ENCODE peak calls at places on chromosome 19, in five cellular contexts. P is WERI-Rb-1, E is fibroblast of mammary gland, D is Caco-2, N is upper lobe of right lung. J is an unnamed sample.

GRCh38 chr19:13978306-13978705 is 26.0 kb downstream of the DCAF15 start:
- DNase-seq in N (peak), P (peak), E (peak), D (peak), J (no peak)

GRCh38 chr19:2246801-2247361 is 2.2 kb upstream of the AMH start:
- DNase-seq in D (no peak), N (no peak), E (peak), P (no peak), J (peak)

GRCh38 chr19:2302319-2303208 is 5.4 kb downstream of the LINGO3 start:
- DNase-seq in N (no peak), E (peak), D (no peak), P (no peak), J (peak)

GRCh38 chr19:16899566-16900075 is 10.8 kb downstream of the F2RL3 start:
- DNase-seq in D (no peak), N (no peak), P (peak), E (peak), J (peak)

GRCh38 chr19:36577271-36577996 is 4.3 kb upstream of the ZNF529 start:
- DNase-seq in D (no peak), P (no peak), E (no peak), N (no peak), J (no peak)

GRCh38 chr19:33558846-33559245 is 37.3 kb upstream of the PEPD start:
- DNase-seq in E (peak), D (no peak), P (no peak), N (peak), J (no peak)

GRCh38 chr19:14517840-14518505 is at the start of gene DNAJB1:
- DNase-seq in N (peak), E (peak), P (peak), D (peak), J (peak)

GRCh38 chr19:23440791-23441190 is 45.5 kb upstream of the ZNF91 start:
- DNase-seq in N (no peak), E (no peak), D (no peak), P (peak), J (no peak)

GRCh38 chr19:7191946-7192691 is 102.1 kb downstream of the INSR start:
- DNase-seq in D (no peak), E (peak), P (no peak), N (no peak), J (no peak)

GRCh38 chr19:2475018-2475701 is 767 bp upstream of the GADD45B start:
- DNase-seq in P (no peak), N (peak), D (peak), E (peak), J (peak)

GRCh38 chr19:21028969-21029268 is 8.5 kb downstream of the ZNF430 start:
- DNase-seq in N (no peak), E (no peak), P (no peak), D (no peak), J (peak)

GRCh38 chr19:46513461-46514236 is 18.0 kb upstream of the PNMA8B start:
- DNase-seq in N (peak), D (peak), E (peak), P (peak), J (peak)

GRCh38 chr19:14328406-14328805 is 52.8 kb upstream of the ADGRE5 start:
- DNase-seq in P (no peak), D (no peak), E (no peak), N (no peak), J (no peak)

GRCh38 chr19:3670258-3670795 is 29.9 kb downstream of the PIP5K1C start:
- DNase-seq in P (peak), E (peak), N (no peak), D (no peak), J (peak)

GRCh38 chr19:53553865-53554791 is 16.2 kb downstream of the ZNF331 start:
- DNase-seq in E (peak), N (peak), D (peak), P (peak), J (peak)

GRCh38 chr19:3374369-3375112 is 8.2 kb downstream of the NFIC start:
- DNase-seq in N (peak), D (no peak), E (no peak), P (no peak), J (peak)

GRCh38 chr19:14347999-14348889 is 33.0 kb upstream of the ADGRE5 start:
- DNase-seq in N (peak), E (peak), D (peak), P (peak), J (peak)

GRCh38 chr19:3008994-3009393 is 20.1 kb downstream of the TLE2 start:
- DNase-seq in N (no peak), E (no peak), P (no peak), D (no peak), J (no peak)

GRCh38 chr19:5188548-5189317 is 151.9 kb downstream of the PTPRS start:
- DNase-seq in P (no peak), E (no peak), D (no peak), N (no peak), J (no peak)

GRCh38 chr19:23956051-23956450 is 41.4 kb downstream of the ZNF726 start:
- DNase-seq in N (no peak), E (no peak), P (no peak), D (no peak), J (no peak)

GRCh38 chr19:45668342-45668871 is 386 bp downstream of the GIPR start:
- DNase-seq in N (no peak), P (no peak), D (no peak), E (no peak), J (no peak)

GRCh38 chr19:7489609-7490044 is 792 bp upstream of the PEX11G start:
- DNase-seq in E (no peak), P (no peak), N (no peak), D (peak), J (no peak)

GRCh38 chr19:3950871-3951861 is 18.3 kb downstream of the NMRK2 start:
- DNase-seq in N (no peak), E (no peak), D (no peak), P (peak), J (no peak)

GRCh38 chr19:33704271-33704670 is 82.5 kb downstream of the CHST8 start:
- DNase-seq in P (no peak), N (peak), D (no peak), E (no peak), J (no peak)

GRCh38 chr19:4539169-4539696 is 603 bp downstream of the LRG1 start:
- DNase-seq in D (no peak), N (no peak), E (no peak), P (no peak), J (no peak)

GRCh38 chr19:16262618-16263017 is 62.0 kb upstream of the KLF2 start:
- DNase-seq in E (no peak), P (no peak), N (no peak), D (peak), J (peak)

GRCh38 chr19:9565900-9566705 is 18.2 kb downstream of the ZNF121 start:
- DNase-seq in D (no peak), N (no peak), E (peak), P (no peak), J (peak)

GRCh38 chr19:4911314-4911713 is 2.0 kb downstream of the UHRF1 start:
- DNase-seq in N (no peak), P (no peak), E (no peak), D (no peak), J (no peak)

GRCh38 chr19:13241321-13242104 is 91.3 kb downstream of the IER2 start:
- DNase-seq in D (no peak), P (no peak), E (peak), N (no peak), J (no peak)

GRCh38 chr19:13118424-13119193 is 545 bp downstream of the NACC1 start:
- DNase-seq in E (peak), N (peak), D (peak), P (peak), J (peak)

GRCh38 chr19:57389194-57389729 is 392 bp upstream of the ZNF548 start:
- DNase-seq in N (no peak), E (no peak), P (no peak), D (no peak), J (no peak)
- H3K4me3 ChIP-seq in N (peak), E (peak), P (peak), D (peak), J (peak)

DNA sequence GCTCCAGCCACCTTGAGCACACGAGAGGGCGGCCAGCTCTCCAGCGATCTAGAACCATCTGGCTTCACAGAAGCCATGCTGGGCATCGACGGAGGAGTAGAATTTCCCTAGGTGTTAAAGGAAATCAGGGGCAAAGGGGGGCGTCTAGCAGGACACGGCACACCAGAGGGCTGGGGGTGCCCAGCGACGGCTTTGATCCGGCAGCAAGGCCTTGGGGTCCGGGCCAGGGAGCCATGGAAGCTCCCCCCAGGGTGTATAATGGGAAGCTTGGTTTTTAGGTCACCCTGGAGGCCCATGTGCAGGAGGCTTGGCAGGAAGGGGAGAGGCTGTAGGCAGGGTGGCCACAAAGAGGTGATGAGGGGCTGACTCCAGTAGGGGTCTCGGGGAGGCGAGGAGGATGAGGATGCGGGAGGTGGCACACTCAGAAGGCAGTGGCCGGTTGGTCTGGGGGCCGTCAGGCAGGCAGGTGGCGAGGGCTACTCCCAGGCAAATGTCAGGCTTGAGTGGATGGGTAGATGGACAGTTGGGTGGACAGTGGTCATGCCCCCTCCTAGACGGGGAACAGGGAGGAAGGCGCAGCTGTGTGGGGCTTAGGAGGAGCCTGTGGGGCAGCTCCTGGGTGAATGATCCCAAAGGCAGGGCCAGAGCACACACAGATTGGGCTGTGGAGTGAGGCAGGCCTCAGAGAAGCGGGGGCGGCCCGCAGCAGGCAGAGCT is 5.6 kb downstream of the KMT5C start:
- DNase-seq in E (no peak), N (no peak), D (peak), P (no peak), J (no peak)
- TF ChIP-seq CTCF in E (no peak), N (no peak), D (no peak), P (no peak), J (no peak)

GRCh38 chr19:42468273-42468796 is 25.6 kb upstream of the CXCL17 start:
- DNase-seq in P (no peak), D (peak), N (no peak), E (peak), J (peak)

GRCh38 chr19:42469311-42470239 is 26.8 kb upstream of the CXCL17 start:
- DNase-seq in N (no peak), E (peak), P (no peak), D (no peak), J (peak)

GRCh38 chr19:42467437-42467760 is 24.7 kb upstream of the CXCL17 start:
- DNase-seq in D (no peak), P (no peak), E (peak), N (no peak), J (no peak)

GRCh38 chr19:42465827-42466280 is 23.1 kb upstream of the CXCL17 start:
- DNase-seq in E (no peak), N (no peak), P (no peak), D (no peak), J (no peak)

GRCh38 chr19:42466521-42467436 is 24.0 kb upstream of the CXCL17 start:
- DNase-seq in D (no peak), N (no peak), P (no peak), E (no peak), J (peak)
- H3K4me3 ChIP-seq in D (no peak), N (no peak), P (no peak), E (no peak), J (no peak)

GRCh38 chr19:49676136-49676689 is 858 bp upstream of the PRMT1 start:
- DNase-seq in P (no peak), N (peak), E (peak), D (no peak), J (peak)
- TF ChIP-seq CTCF in P (no peak), N (no peak), E (no peak), D (no peak), J (no peak)

GRCh38 chr19:1049106-1049505 is 9.2 kb downstream of the ABCA7 start:
- DNase-seq in P (no peak), E (no peak), N (no peak), D (no peak), J (no peak)

GRCh38 chr19:1049841-1050240 is 9.9 kb downstream of the ABCA7 start:
- DNase-seq in N (no peak), E (no peak), D (no peak), P (no peak), J (no peak)

GRCh38 chr19:1051791-1052190 is 11.9 kb downstream of the ABCA7 start:
- DNase-seq in D (no peak), N (no peak), E (no peak), P (no peak), J (no peak)

GRCh38 chr19:1052349-1052967 is 12.6 kb downstream of the ABCA7 start:
- DNase-seq in D (no peak), P (no peak), N (no peak), E (no peak), J (no peak)

GRCh38 chr19:1050989-1051788 is 11.3 kb downstream of the ABCA7 start:
- DNase-seq in P (no peak), N (no peak), D (no peak), E (no peak), J (no peak)
- H3K4me3 ChIP-seq in P (no peak), N (no peak), D (no peak), E (no peak), J (no peak)

DNA sequence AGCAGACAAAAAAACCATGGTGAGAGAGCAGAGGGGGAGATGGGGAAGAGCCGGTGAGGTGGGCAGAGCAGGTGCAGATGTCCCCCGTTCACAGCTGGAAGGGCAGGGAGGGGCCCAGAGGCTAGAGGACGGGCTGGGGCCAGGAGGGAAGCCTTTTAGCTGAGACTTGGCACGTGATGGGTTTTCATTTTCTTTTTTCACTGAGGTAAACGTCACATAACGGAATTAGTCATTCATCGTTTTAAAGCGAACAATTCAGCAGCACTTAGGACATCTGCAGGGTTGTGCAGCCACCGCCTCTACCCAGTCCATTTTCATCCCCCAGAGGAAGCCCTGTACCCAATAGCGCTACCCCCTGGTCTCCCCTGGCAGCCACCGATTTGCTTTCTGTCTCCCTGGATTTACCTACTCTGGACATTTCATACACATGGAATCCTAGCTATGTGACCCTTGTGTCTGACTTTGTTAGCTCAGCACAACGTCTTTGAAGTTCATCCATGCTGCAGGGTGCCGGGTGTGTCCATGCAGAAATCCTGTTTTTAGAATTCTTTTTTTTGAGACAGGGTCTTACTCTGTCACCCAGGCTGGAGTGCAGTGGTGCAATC is 16.0 kb upstream of the EMC10 start:
- DNase-seq in D (peak), E (peak), N (no peak), P (no peak), J (peak)
- TF ChIP-seq CTCF in D (peak), E (no peak), N (no peak), P (no peak), J (no peak)

GRCh38 chr19:48479686-48480085 is 10.5 kb downstream of the CYTH2 start:
- DNase-seq in N (no peak), E (no peak), P (no peak), D (no peak), J (no peak)
- H3K4me3 ChIP-seq in N (no peak), E (no peak), P (no peak), D (no peak), J (no peak)